ENCODE peak calls at places on chromosome 9, in seven cellular contexts. P is uterus, S is epithelial cell of esophagus, H is foreskin fibroblast, Y is A549, Q is AG09309, C is K562. T is an unnamed sample.

GRCh38 chr9:96137666-96138429 is 164.1 kb downstream of the HSD17B3 start:
- DNase-seq in Q (no peak), H (peak; percentile 16), Y (no peak), S (no peak), C (no peak), P (no peak), T (no peak)

GRCh38 chr9:14989811-14990210 is 79.6 kb upstream of the FREM1 start:
- DNase-seq in C (no peak), Y (no peak), P (no peak), Q (no peak), S (no peak), H (no peak), T (no peak)

GRCh38 chr9:134564431-134565170 is 77.0 kb upstream of the COL5A1 start:
- DNase-seq in S (no peak), C (no peak), P (peak; percentile 2), H (peak; percentile 69), Q (peak; percentile 23), Y (no peak), T (no peak)

GRCh38 chr9:69131682-69132081 is 42.4 kb upstream of the TJP2 start:
- DNase-seq in P (peak; percentile 34), S (peak; percentile 97), H (peak; percentile 91), Y (no peak), Q (peak; percentile 84), C (no peak), T (no peak)

GRCh38 chr9:110669439-110669838 is 848 bp downstream of the MUSK start:
- DNase-seq in Q (no peak), H (no peak), S (peak; percentile 70), C (no peak), P (no peak), Y (no peak), T (no peak)

GRCh38 chr9:16152276-16153065 is 599.6 kb downstream of the CCDC171 start:
- DNase-seq in P (no peak), Q (no peak), S (no peak), C (no peak), Y (no peak), H (no peak), T (no peak)

GRCh38 chr9:117268847-117269452 is 145.9 kb downstream of the ASTN2 start:
- DNase-seq in Q (no peak), Y (no peak), C (no peak), S (no peak), P (no peak), H (no peak), T (no peak)

GRCh38 chr9:2742214-2742613 is 24.9 kb downstream of the KCNV2 start:
- DNase-seq in Y (no peak), C (no peak), P (no peak), Q (no peak), H (no peak), S (no peak), T (no peak)

GRCh38 chr9:38339087-38339486 is 53.4 kb upstream of the ALDH1B1 start:
- DNase-seq in S (peak; percentile 9), C (no peak), P (no peak), H (peak; percentile 66), Q (peak; percentile 33), Y (no peak), T (no peak)

GRCh38 chr9:68595868-68596267 is 55.2 kb upstream of the TMEM252 start:
- DNase-seq in Q (no peak), S (no peak), P (no peak), Y (no peak), C (no peak), H (no peak), T (no peak)

DNA sequence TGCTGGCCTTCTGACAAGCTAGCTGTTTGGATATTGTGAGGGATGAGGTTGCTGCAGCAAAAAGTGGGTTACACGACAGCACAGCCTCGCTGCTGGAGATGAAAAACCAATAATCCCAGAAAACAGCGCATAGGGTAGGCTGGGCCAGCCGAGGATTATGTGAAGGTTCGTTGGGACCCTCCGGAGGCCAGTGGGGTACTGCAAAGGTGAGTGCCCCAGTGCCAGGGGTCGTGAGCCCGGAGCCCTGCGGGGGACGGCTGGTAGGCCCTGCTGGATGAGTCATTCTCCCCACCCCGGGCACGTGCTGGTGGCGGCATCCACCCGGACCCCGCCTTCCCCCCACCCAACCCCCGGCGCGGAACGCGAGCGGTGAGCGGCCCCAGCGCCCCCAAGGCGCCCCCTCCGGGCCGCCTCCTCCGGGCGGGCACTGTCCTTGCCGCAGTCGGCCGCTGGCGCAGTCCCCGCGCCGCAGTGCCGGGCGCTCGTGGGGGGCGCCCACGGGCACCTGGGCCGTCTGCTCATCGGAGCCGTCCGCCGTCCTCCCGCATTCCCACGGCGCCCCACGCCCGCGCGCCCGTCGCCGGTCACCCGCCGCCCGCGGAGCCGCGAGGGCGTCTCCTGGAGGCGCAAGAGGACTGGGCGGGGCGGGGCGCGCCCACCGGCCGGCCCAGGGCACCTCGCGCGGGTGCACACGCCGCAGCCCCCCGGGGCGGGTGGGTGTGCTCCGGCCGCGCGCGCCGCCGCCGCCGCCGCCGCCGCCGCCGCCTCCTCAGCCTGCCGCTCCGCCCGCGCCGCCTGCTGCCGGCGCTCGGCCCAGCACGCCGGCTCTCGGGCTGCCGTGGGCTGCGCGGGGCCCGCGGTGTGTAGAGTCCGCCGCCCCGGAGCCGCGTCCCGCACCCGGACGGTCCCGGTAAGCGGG is at the start of gene PHF24:
- DNase-seq in H (no peak), C (peak; percentile 13), P (no peak), S (peak; percentile 37), Y (no peak), Q (no peak), T (no peak)
- H3K4me3 ChIP-seq in H (no peak within 1 kb of the TSS), C (peak within 1 kb of the TSS; percentile 19), P (peak within 1 kb of the TSS; percentile 34), S (peak within 1 kb of the TSS; percentile 8), Y (peak within 1 kb of the TSS; percentile 55), Q (no peak within 1 kb of the TSS), T (peak within 1 kb of the TSS; percentile 30)

DNA sequence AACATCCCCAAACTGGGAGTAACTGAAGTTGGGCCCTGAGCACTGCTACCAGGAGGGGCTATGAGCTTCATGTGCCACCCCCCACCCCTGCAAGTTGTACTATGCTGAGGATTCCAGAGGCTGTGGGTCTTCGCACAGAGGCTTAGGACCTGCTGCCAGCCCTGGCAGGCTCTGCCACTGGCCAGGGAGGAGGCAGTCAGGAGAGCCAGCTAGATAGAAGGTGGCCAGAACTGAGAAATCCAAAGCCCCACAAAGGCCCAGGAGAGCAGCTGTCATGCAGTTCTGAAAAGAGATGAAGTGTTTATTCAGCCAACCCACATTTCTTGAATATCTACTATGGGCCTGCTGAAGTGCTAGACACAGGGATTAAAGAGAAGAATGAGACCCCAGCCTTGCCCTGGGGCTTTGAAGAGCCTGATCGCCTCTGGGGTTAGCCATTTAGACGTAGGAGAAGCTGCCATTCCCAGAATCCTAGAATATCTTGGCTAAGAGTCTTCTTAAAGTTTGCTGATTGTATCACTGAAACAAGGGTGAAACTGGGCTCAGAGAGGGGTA is 1.4 kb downstream of the ALAD start:
- DNase-seq in Q (no peak), P (no peak), H (no peak), C (no peak), S (no peak), Y (no peak), T (no peak)
- H3K4me3 ChIP-seq in Q (no peak overlapping the region), P (no peak overlapping the region), H (peak overlapping the region; percentile 81), C (no peak overlapping the region), S (no peak overlapping the region), Y (no peak overlapping the region), T (no peak overlapping the region)

DNA sequence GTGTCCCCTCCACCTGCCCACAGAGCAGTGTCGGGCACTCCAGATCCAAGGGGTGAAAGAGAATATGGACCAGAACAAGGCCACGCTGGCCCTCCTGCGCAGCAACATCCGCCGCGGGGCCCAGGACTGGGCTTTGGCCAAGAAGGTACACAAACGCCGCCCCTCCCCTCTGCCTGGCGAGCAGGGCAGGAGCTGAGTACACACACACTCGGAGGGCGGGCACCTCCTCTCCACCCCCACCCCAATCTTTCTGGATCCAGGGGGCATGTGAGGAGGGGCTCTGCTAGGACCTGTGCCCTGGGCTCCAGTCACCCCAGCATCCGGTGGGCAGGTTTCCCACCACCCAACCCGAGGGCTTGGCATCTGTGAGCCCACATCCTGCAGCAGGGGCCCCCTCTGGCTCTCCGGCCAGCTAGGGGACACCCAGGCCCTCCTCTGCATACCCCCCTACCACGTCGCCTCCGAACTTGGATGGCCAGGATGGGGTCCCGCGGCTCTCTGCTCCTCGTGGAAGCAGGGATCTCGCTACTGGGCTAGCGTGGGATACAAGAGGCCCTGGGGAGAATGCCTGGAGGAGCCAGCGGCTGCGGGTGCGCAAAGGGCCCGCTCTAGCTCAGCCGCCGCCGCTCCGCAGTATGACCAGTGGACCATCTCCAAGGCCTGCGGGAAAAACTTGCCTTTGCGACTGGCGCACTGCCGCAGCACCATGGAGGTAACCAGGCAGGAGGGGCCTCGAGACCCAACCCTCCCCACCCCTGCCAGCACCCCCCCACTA is 3.1 kb downstream of the CCDC183 start:
- DNase-seq in H (no peak), Q (no peak), C (no peak), S (peak; percentile 17), P (no peak), Y (no peak), T (no peak)
- H3K4me3 ChIP-seq in H (no peak overlapping the region), Q (no peak overlapping the region), C (peak overlapping the region; percentile 33), S (peak overlapping the region; percentile 8), P (peak overlapping the region; percentile 19), Y (peak overlapping the region; percentile 49), T (peak overlapping the region; percentile 40)

DNA sequence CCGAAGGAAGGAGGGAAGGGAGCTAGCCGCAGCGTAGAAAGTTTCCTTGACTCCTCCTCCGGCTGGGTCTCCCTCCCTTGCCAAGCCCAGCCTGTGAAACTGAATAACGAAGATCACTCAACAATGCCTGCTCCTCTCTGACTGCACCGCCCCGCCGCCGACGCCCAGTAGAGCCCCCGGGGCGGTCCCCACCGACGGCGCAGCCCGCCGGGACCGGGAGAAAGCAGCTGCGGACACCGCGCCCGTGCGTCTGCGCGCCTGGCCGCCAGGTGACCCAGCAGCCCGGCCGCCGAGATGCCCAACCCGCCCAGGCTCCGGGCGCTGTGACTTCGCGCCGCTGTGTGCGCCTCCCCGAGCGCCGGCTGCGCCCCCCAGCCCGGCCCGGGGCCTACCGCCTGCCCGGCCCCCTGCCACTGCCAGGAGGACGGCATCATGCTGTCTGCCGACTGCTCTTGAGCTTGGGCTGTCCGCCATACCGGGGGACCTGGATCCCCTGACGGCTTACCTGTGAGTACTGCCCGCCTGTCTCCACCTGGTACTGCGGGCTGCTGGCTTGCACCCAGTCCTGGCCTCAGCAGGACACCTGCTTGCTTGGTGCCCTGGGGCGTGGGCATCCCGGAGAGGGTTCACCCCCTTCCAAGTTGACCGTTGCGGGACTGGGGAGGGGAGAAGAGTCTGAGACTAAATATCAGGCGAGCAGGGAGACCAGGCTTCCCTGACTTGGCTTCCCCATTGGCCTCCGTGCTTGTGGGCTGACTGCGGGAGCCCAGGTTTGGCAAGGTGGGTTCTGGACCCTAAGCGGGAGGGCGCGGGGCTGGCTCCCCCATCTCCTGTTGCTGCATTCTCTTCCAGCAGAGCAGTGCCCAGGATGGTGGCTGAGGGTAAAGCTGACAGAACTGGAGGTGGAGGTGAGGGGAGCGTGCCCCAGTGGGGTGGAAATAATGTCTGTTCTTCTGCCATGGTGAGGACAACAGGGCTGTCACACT is 26.2 kb upstream of the SPTLC1 start:
- DNase-seq in C (no peak), Q (no peak), S (peak; percentile 34), P (peak; percentile 59), H (peak; percentile 24), Y (no peak), T (no peak)
- H3K4me3 ChIP-seq in C (no peak overlapping the region), Q (peak overlapping the region; percentile 44), S (peak overlapping the region; percentile 37), P (peak overlapping the region; percentile 43), H (peak overlapping the region; percentile 54), Y (peak overlapping the region; percentile 30), T (no peak overlapping the region)

DNA sequence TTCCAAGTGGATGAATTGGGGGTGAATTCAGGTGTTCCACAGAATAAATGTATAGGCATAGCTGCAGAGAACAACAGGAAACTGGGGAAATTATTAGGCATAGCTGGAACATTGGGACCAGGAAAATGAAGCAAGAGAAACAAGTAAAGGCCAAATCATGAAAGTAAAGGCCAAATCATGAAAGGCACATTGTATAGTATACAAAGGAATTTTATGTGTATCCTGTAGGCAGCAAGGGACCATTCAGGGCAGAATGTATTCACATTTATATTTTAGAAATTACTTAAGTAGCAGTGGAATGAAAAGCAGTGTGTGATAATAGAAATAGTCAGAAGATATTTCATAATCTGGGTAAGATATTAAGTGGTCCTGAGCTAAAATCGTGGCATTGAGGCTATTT is 127.3 kb upstream of the GRHPR start:
- DNase-seq in P (no peak), H (no peak), C (no peak), Q (no peak), Y (no peak), S (no peak), T (no peak)
- H3K4me3 ChIP-seq in P (no peak overlapping the region), H (no peak overlapping the region), C (no peak overlapping the region), Q (no peak overlapping the region), Y (no peak overlapping the region), S (no peak overlapping the region), T (no peak overlapping the region)

T was measured in Jurkat, Clone E6-1.